ENCODE peak calls at places on chromosomes 5 and 9, in ten cellular contexts. X is progenitor cell of endocrine pancreas; K is tibial artery; U is body of pancreas; L is AG09309; Z is WTC11; V is activated B cell treated with CpG ODN at 0.5 μM for 24 hours; S is activated CD8-positive, alpha-beta T cell treated with anti-CD3 and anti-CD28 coated beads for 36 hours; D is A549; P is pancreas. B is an unnamed sample.

GRCh38 chr9:35650341-35651158 is at the start of gene SIT1:
- DNase-seq in V (no peak), Z (peak), D (no peak), K (no peak), X (no peak), S (peak), P (no peak), U (peak), L (no peak), B (no peak)

GRCh38 chr5:172163346-172163745 is 24.7 kb downstream of the STK10 start:
- DNase-seq in V (no peak), D (no peak), U (no peak), S (no peak), P (no peak), K (peak), L (no peak), Z (no peak), X (no peak), B (no peak)

GRCh38 chr5:107564896-107565295 is 105.8 kb downstream of the EFNA5 start:
- DNase-seq in S (no peak), L (peak), Z (no peak), X (no peak), D (no peak), K (no peak), U (no peak), P (no peak), V (no peak), B (no peak)

GRCh38 chr9:19799784-19800183 is 10.9 kb upstream of the SLC24A2 start:
- DNase-seq in U (no peak), S (no peak), L (no peak), X (no peak), P (no peak), V (no peak), K (no peak), Z (peak), D (no peak), B (no peak)

GRCh38 chr5:129135633-129136032 is 41.1 kb downstream of the ISOC1 start:
- DNase-seq in X (no peak), L (no peak), S (peak), D (peak), U (no peak), K (no peak), Z (peak), P (no peak), V (no peak), B (no peak)

GRCh38 chr9:124897570-124898460 is 35.9 kb downstream of the ARPC5L start:
- DNase-seq in D (no peak), V (no peak), L (no peak), X (no peak), Z (no peak), U (no peak), K (no peak), P (no peak), S (no peak), B (no peak)

GRCh38 chr5:178116406-178116885 is 3.1 kb downstream of the N4BP3 start:
- DNase-seq in K (no peak), P (no peak), Z (no peak), L (no peak), D (no peak), X (no peak), U (no peak), S (peak), V (peak), B (no peak)

GRCh38 chr9:132562313-132562588 is 20.2 kb upstream of the BARHL1 start:
- DNase-seq in P (no peak), S (no peak), U (no peak), Z (no peak), L (no peak), X (no peak), K (no peak), V (no peak), D (no peak), B (no peak)

GRCh38 chr9:89360465-89360864 is 42.2 kb downstream of the SECISBP2 start:
- DNase-seq in S (no peak), D (no peak), P (no peak), Z (no peak), X (no peak), U (no peak), L (no peak), K (no peak), V (no peak), B (no peak)

GRCh38 chr9:37508834-37509206 is 23.1 kb downstream of the POLR1E start:
- DNase-seq in U (no peak), L (no peak), S (no peak), V (no peak), D (no peak), K (no peak), P (no peak), Z (no peak), X (no peak), B (no peak)

GRCh38 chr5:68216737-68217231 is 1.2 kb downstream of the PIK3R1 start:
- DNase-seq in K (no peak), Z (no peak), U (no peak), L (no peak), D (no peak), V (no peak), P (no peak), S (no peak), X (no peak), B (no peak)

GRCh38 chr5:50969207-50970145 is 303.0 kb downstream of the PARP8 start:
- DNase-seq in D (no peak), P (peak), Z (peak), L (no peak), X (no peak), V (no peak), S (no peak), K (no peak), U (peak), B (no peak)

GRCh38 chr5:368162-369084 is 46.9 kb downstream of the AHRR start:
- DNase-seq in D (no peak), U (no peak), P (no peak), X (peak), L (peak), S (peak), Z (peak), K (no peak), V (no peak), B (no peak)

GRCh38 chr9:11469745-11470144 is 856.9 kb upstream of the PTPRD start:
- DNase-seq in S (no peak), D (no peak), X (no peak), K (no peak), L (no peak), Z (no peak), P (no peak), U (no peak), V (no peak), B (no peak)

GRCh38 chr5:115417076-115417475 is 120.6 kb upstream of the CCDC112 start:
- DNase-seq in X (no peak), P (no peak), U (no peak), V (no peak), D (no peak), K (no peak), S (no peak), Z (no peak), L (no peak), B (no peak)

GRCh38 chr9:120928720-120929389 is 2.3 kb upstream of the TRAF1 start:
- DNase-seq in X (peak), Z (peak), U (peak), D (peak), S (peak), P (peak), V (peak), K (peak), L (no peak), B (no peak)

GRCh38 chr9:89686134-89686533 is 81.3 kb downstream of the GADD45G start:
- DNase-seq in K (no peak), D (no peak), X (no peak), S (no peak), Z (no peak), V (no peak), L (no peak), P (no peak), U (peak), B (no peak)

GRCh38 chr5:141780952-141781730 is 97.1 kb downstream of the PCDH1 start:
- DNase-seq in V (no peak), K (no peak), U (no peak), X (no peak), L (no peak), Z (no peak), D (no peak), S (no peak), P (no peak), B (no peak)

GRCh38 chr5:88602584-88602983 is 280.4 kb downstream of the MEF2C start:
- DNase-seq in U (no peak), P (no peak), S (peak), X (no peak), L (no peak), Z (peak), V (no peak), K (no peak), D (peak), B (no peak)

GRCh38 chr9:15635752-15636151 is 82.9 kb downstream of the CCDC171 start:
- DNase-seq in D (no peak), Z (no peak), K (no peak), V (no peak), P (no peak), X (no peak), S (no peak), U (no peak), L (no peak), B (no peak)

GRCh38 chr5:66653380-66653779 is 57.2 kb downstream of the MAST4 start:
- DNase-seq in U (no peak), K (no peak), X (no peak), D (no peak), P (no peak), S (no peak), Z (no peak), L (peak), V (no peak), B (no peak)

GRCh38 chr9:96574931-96575351 is 44.7 kb downstream of the CDC14B start:
- DNase-seq in D (no peak), X (no peak), L (no peak), P (no peak), K (no peak), Z (no peak), U (no peak), S (no peak), V (no peak), B (no peak)

GRCh38 chr9:76704601-76705204 is 59.5 kb upstream of the PCA3 start:
- DNase-seq in Z (no peak), L (peak), X (no peak), V (no peak), U (no peak), D (peak), P (no peak), S (no peak), K (no peak), B (no peak)

GRCh38 chr5:156208271-156208670 is 118.7 kb upstream of the SGCD start:
- DNase-seq in P (no peak), U (no peak), X (no peak), D (no peak), V (no peak), Z (no peak), L (no peak), S (no peak), K (no peak), B (no peak)

GRCh38 chr5:64872044-64872443 is 103.3 kb downstream of the CWC27 start:
- DNase-seq in Z (no peak), V (no peak), S (no peak), L (no peak), D (no peak), U (no peak), P (no peak), X (no peak), K (no peak), B (no peak)

GRCh38 chr5:144335561-144335960 is 164.9 kb downstream of the KCTD16 start:
- DNase-seq in U (peak), V (no peak), K (no peak), D (no peak), Z (no peak), P (no peak), S (no peak), L (no peak), X (no peak), B (no peak)

GRCh38 chr5:132812949-132813598 is at the start of gene SOWAHA:
- DNase-seq in V (no peak), S (peak), Z (peak), P (peak), D (no peak), K (no peak), L (no peak), U (peak), X (no peak), B (no peak)

GRCh38 chr9:111866976-111867375 is 29.6 kb upstream of the UGCG start:
- DNase-seq in P (no peak), U (no peak), X (no peak), K (no peak), D (peak), V (no peak), Z (no peak), S (no peak), L (no peak), B (no peak)

GRCh38 chr5:64635056-64635686 is 55.1 kb upstream of the SHISAL2B start:
- DNase-seq in X (no peak), S (no peak), U (no peak), Z (no peak), K (no peak), L (no peak), V (no peak), P (no peak), D (peak), B (no peak)

GRCh38 chr5:119309290-119309818 is 46.5 kb upstream of the TNFAIP8 start:
- DNase-seq in X (no peak), P (no peak), K (no peak), V (no peak), L (no peak), S (peak), U (no peak), D (no peak), Z (no peak), B (no peak)

GRCh38 chr5:74056789-74057164 is 430.8 kb downstream of the ARHGEF28 start:
- DNase-seq in V (no peak), D (peak), Z (peak), K (no peak), S (no peak), L (no peak), U (peak), X (no peak), P (no peak), B (no peak)

GRCh38 chr5:107361945-107362344 is 308.8 kb downstream of the EFNA5 start:
- DNase-seq in Z (no peak), X (no peak), V (no peak), P (no peak), K (peak), L (peak), S (no peak), D (peak), U (peak), B (no peak)

GRCh38 chr9:116166713-116167112 is 13.1 kb downstream of the PAPPA start:
- DNase-seq in D (no peak), S (no peak), K (no peak), L (no peak), Z (no peak), X (no peak), V (no peak), U (no peak), P (no peak), B (no peak)
- TF ChIP-seq CTCF in D (peak), S (no peak), K (peak), L (peak), Z (no peak), X (no peak), V (no peak), U (no peak), P (no peak), B (no peak)

DNA sequence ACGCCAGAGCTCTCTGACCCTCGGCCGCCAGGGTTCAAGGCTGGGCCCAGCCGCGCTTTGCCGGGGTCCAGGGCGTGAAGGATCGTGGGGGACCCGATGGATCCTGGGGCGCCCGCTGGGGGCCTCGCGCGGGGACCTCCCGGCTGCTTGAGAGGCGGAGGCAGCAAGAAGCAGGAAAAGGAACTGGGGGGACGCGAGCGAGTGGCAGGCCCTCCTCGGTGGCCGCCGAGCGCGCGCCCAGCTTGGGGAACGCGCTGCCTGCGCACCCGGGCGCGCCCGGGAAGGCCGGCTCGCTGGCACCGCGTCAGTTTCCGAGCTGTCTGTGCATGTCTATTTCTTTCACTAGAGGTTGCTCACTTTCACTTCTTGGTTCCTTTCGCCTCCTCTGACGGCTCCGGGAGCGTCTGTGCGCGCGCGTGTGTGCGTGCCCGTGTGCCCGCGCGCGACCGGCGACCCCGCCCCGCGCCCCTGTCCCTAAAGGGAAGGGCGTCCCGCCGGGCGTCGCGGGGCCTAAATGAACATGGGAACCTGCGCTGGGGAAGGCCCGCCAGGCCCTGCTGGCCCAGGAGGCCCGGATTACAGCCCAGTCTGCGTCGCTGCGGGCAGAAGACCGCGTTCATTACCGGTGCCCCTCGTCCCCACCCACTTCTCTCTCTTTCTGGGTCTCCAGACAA is 205.5 kb upstream of the IER5L start:
- DNase-seq in S (peak), U (peak), P (peak), D (no peak), Z (peak), X (no peak), V (peak), L (peak), K (peak), B (no peak)
- TF ChIP-seq CTCF in S (no peak), U (peak), P (no peak), D (no peak), Z (no peak), X (no peak), V (no peak), L (no peak), K (peak), B (no peak)

GRCh38 chr5:102865171-102865509 is 110.0 kb downstream of the PAM start:
- DNase-seq in L (no peak), V (no peak), S (no peak), U (no peak), D (no peak), Z (no peak), P (no peak), K (no peak), X (no peak), B (no peak)

GRCh38 chr5:102865510-102866314 is 110.6 kb downstream of the PAM start:
- DNase-seq in K (peak), S (peak), U (peak), V (peak), Z (peak), D (peak), X (peak), L (peak), P (peak), B (peak)

GRCh38 chr5:102863764-102864560 is 108.9 kb downstream of the PAM start:
- DNase-seq in S (no peak), X (no peak), L (no peak), P (no peak), K (no peak), Z (no peak), D (no peak), V (no peak), U (no peak), B (no peak)

GRCh38 chr5:102867999-102868662 is 113.0 kb downstream of the PAM start:
- DNase-seq in P (no peak), K (no peak), U (no peak), S (no peak), X (no peak), Z (no peak), L (no peak), D (no peak), V (no peak), B (no peak)

GRCh38 chr5:102866315-102866693 is 111.2 kb downstream of the PAM start:
- DNase-seq in V (no peak), Z (no peak), D (no peak), P (no peak), X (no peak), L (no peak), K (no peak), U (no peak), S (no peak), B (no peak)
- TF ChIP-seq CTCF in V (no peak), Z (no peak), D (no peak), P (no peak), X (no peak), L (no peak), K (no peak), U (no peak), S (no peak), B (no peak)

GRCh38 chr5:168706655-168707069 is 127.5 kb upstream of the PANK3 start:
- DNase-seq in Z (peak), D (peak), U (peak), V (no peak), X (peak), K (no peak), S (peak), P (no peak), L (no peak), B (no peak)
- TF ChIP-seq CTCF in Z (peak), D (peak), U (peak), V (no peak), X (peak), K (peak), S (peak), P (no peak), L (peak), B (no peak)